ENCODE peak calls at places on chromosomes 13 and 19, in nine cellular contexts. One of them, this sample, is unnamed.

GRCh38 chr19:35887197-35887596 is 13.1 kb downstream of the NFKBID start:
- DNase-seq in posterior cingulate gyrus: no peak
- DNase-seq in progenitor cell of endocrine pancreas: no peak
- DNase-seq in stimulated activated CD8-positive, alpha-beta memory T cell treated with anti-CD3 and anti-CD28 coated beads, Interleukin-4, amount 100 ng/mL, for 4 hours: no peak
- DNase-seq in NCI-H460: no peak
- DNase-seq in tibial nerve: no peak
- DNase-seq in testis: no peak
- DNase-seq in amniotic epithelial cell: no peak
- DNase-seq in cardiac muscle cell: no peak
- DNase-seq in this sample: no peak

GRCh38 chr19:50050406-50051223 is 24.8 kb downstream of the ZNF473 start:
- DNase-seq in posterior cingulate gyrus: peak; percentile 84
- DNase-seq in progenitor cell of endocrine pancreas: no peak
- DNase-seq in stimulated activated CD8-positive, alpha-beta memory T cell treated with anti-CD3 and anti-CD28 coated beads, Interleukin-4, amount 100 ng/mL, for 4 hours: peak; percentile 86
- DNase-seq in NCI-H460: peak; percentile 60
- DNase-seq in tibial nerve: peak; percentile 75
- DNase-seq in testis: peak; percentile 85
- DNase-seq in amniotic epithelial cell: peak; percentile 58
- DNase-seq in cardiac muscle cell: peak; percentile 70
- DNase-seq in this sample: peak; percentile 64

GRCh38 chr19:46970815-46971214 is 48.8 kb upstream of the NPAS1 start:
- DNase-seq in posterior cingulate gyrus: no peak
- DNase-seq in progenitor cell of endocrine pancreas: no peak
- DNase-seq in stimulated activated CD8-positive, alpha-beta memory T cell treated with anti-CD3 and anti-CD28 coated beads, Interleukin-4, amount 100 ng/mL, for 4 hours: no peak
- DNase-seq in NCI-H460: peak; percentile 21
- DNase-seq in tibial nerve: no peak
- DNase-seq in testis: no peak
- DNase-seq in amniotic epithelial cell: peak; percentile 23
- DNase-seq in cardiac muscle cell: no peak
- DNase-seq in this sample: no peak

GRCh38 chr19:18770663-18771327 is 20.3 kb downstream of the COMP start:
- DNase-seq in posterior cingulate gyrus: no peak
- DNase-seq in progenitor cell of endocrine pancreas: no peak
- DNase-seq in stimulated activated CD8-positive, alpha-beta memory T cell treated with anti-CD3 and anti-CD28 coated beads, Interleukin-4, amount 100 ng/mL, for 4 hours: no peak
- DNase-seq in NCI-H460: no peak
- DNase-seq in tibial nerve: no peak
- DNase-seq in testis: no peak
- DNase-seq in amniotic epithelial cell: no peak
- DNase-seq in cardiac muscle cell: no peak
- DNase-seq in this sample: no peak

GRCh38 chr13:113046066-113046882 is 59.3 kb upstream of the F7 start:
- DNase-seq in posterior cingulate gyrus: no peak
- DNase-seq in progenitor cell of endocrine pancreas: no peak
- DNase-seq in stimulated activated CD8-positive, alpha-beta memory T cell treated with anti-CD3 and anti-CD28 coated beads, Interleukin-4, amount 100 ng/mL, for 4 hours: no peak
- DNase-seq in NCI-H460: no peak
- DNase-seq in tibial nerve: no peak
- DNase-seq in testis: no peak
- DNase-seq in amniotic epithelial cell: no peak
- DNase-seq in cardiac muscle cell: no peak
- DNase-seq in this sample: no peak

GRCh38 chr13:72808917-72809500 is 27.1 kb downstream of the PIBF1 start:
- DNase-seq in posterior cingulate gyrus: no peak
- DNase-seq in progenitor cell of endocrine pancreas: no peak
- DNase-seq in stimulated activated CD8-positive, alpha-beta memory T cell treated with anti-CD3 and anti-CD28 coated beads, Interleukin-4, amount 100 ng/mL, for 4 hours: no peak
- DNase-seq in NCI-H460: peak; percentile 8
- DNase-seq in tibial nerve: no peak
- DNase-seq in testis: no peak
- DNase-seq in amniotic epithelial cell: no peak
- DNase-seq in cardiac muscle cell: peak; percentile 13
- DNase-seq in this sample: no peak

GRCh38 chr19:15636026-15636425 is 4.7 kb upstream of the CYP4F3 start:
- DNase-seq in posterior cingulate gyrus: peak; percentile 72
- DNase-seq in progenitor cell of endocrine pancreas: no peak
- DNase-seq in stimulated activated CD8-positive, alpha-beta memory T cell treated with anti-CD3 and anti-CD28 coated beads, Interleukin-4, amount 100 ng/mL, for 4 hours: no peak
- DNase-seq in NCI-H460: no peak
- DNase-seq in tibial nerve: no peak
- DNase-seq in testis: no peak
- DNase-seq in amniotic epithelial cell: no peak
- DNase-seq in cardiac muscle cell: no peak
- DNase-seq in this sample: no peak

GRCh38 chr19:17348700-17349099 is 11.3 kb downstream of the GTPBP3 start:
- DNase-seq in posterior cingulate gyrus: no peak
- DNase-seq in progenitor cell of endocrine pancreas: no peak
- DNase-seq in stimulated activated CD8-positive, alpha-beta memory T cell treated with anti-CD3 and anti-CD28 coated beads, Interleukin-4, amount 100 ng/mL, for 4 hours: no peak
- DNase-seq in NCI-H460: no peak
- DNase-seq in tibial nerve: peak; percentile 45
- DNase-seq in testis: no peak
- DNase-seq in amniotic epithelial cell: no peak
- DNase-seq in cardiac muscle cell: no peak
- DNase-seq in this sample: no peak